ENCODE peak calls at places on chromosomes 3 and 15, in seven cellular contexts. X, E, N, Z, Q, A and C are unnamed samples.
A peak's percentile ranks its signal among the peaks of the same experiment; 100 is the strongest.

GRCh38 chr15:47397587-47397986 is 319.7 kb upstream of the SEMA6D start:
- DNase-seq in X (no peak), E (no peak), N (no peak), Z (no peak), Q (no peak), A (no peak), C (no peak)

GRCh38 chr15:83200589-83200988 is 7.0 kb downstream of the HDGFL3 start:
- DNase-seq in X (peak; percentile 22), E (no peak), N (no peak), Z (no peak), Q (no peak), A (no peak), C (no peak)

GRCh38 chr15:94943863-94944262 is 712.5 kb downstream of the MCTP2 start:
- DNase-seq in X (no peak), E (no peak), N (no peak), Z (no peak), Q (no peak), A (no peak), C (no peak)

GRCh38 chr15:27454281-27455060 is 483.5 kb downstream of the GABRG3 start:
- DNase-seq in X (peak; percentile 85), E (no peak), N (peak; percentile 7), Z (no peak), Q (no peak), A (no peak), C (no peak)

GRCh38 chr15:84142888-84143337 is 92.7 kb upstream of the GOLGA6L4 start:
- DNase-seq in X (peak; percentile 83), E (no peak), N (peak; percentile 39), Z (peak; percentile 84), Q (no peak), A (peak; percentile 75), C (peak; percentile 84)

GRCh38 chr3:164208846-164209245 is 869.5 kb downstream of the SI start:
- DNase-seq in X (no peak), E (no peak), N (no peak), Z (no peak), Q (no peak), A (no peak), C (no peak)

GRCh38 chr3:62119139-62119538 is 254.2 kb downstream of the FEZF2 start:
- DNase-seq in X (no peak), E (peak; percentile 75), N (no peak), Z (no peak), Q (no peak), A (no peak), C (peak; percentile 90)

GRCh38 chr3:48739955-48740823 is 23.2 kb upstream of the IP6K2 start:
- DNase-seq in X (peak; percentile 91), E (peak; percentile 92), N (no peak), Z (peak; percentile 89), Q (peak; percentile 91), A (peak; percentile 80), C (peak; percentile 94)

GRCh38 chr15:31396881-31397560 is 70.4 kb downstream of the KLF13 start:
- DNase-seq in X (peak; percentile 92), E (peak; percentile 97), N (no peak), Z (peak; percentile 84), Q (peak; percentile 90), A (peak; percentile 91), C (peak; percentile 94)

GRCh38 chr15:38885477-38885952 is 320.9 kb upstream of the RASGRP1 start:
- DNase-seq in X (peak; percentile 58), E (no peak), N (no peak), Z (peak; percentile 33), Q (no peak), A (no peak), C (no peak)

GRCh38 chr15:39444729-39445470 is 136.0 kb upstream of the THBS1 start:
- DNase-seq in X (no peak), E (no peak), N (no peak), Z (no peak), Q (no peak), A (no peak), C (no peak)

GRCh38 chr3:116614795-116615362 is 94.7 kb upstream of the TUSC7 start:
- DNase-seq in X (peak; percentile 26), E (no peak), N (no peak), Z (no peak), Q (no peak), A (no peak), C (no peak)

GRCh38 chr3:8529197-8529637 is 27.6 kb downstream of the LMCD1 start:
- DNase-seq in X (peak; percentile 40), E (no peak), N (peak; percentile 20), Z (peak; percentile 70), Q (no peak), A (no peak), C (peak; percentile 53)

GRCh38 chr15:57591822-57592367 is at the start of gene MYZAP:
- DNase-seq in X (peak; percentile 68), E (peak; percentile 71), N (no peak), Z (peak; percentile 32), Q (peak; percentile 86), A (peak; percentile 61), C (peak; percentile 28)

GRCh38 chr3:73685061-73685460 is 60.3 kb upstream of the PDZRN3 start:
- DNase-seq in X (no peak), E (no peak), N (no peak), Z (no peak), Q (no peak), A (no peak), C (no peak)

GRCh38 chr15:61227269-61228024 is 1.7 kb downstream of the RORA start:
- DNase-seq in X (peak; percentile 80), E (peak; percentile 61), N (no peak), Z (peak; percentile 26), Q (no peak), A (peak; percentile 32), C (no peak)

GRCh38 chr3:108334698-108335097 is 38.4 kb downstream of the HHLA2 start:
- DNase-seq in X (peak; percentile 35), E (no peak), N (no peak), Z (no peak), Q (no peak), A (no peak), C (no peak)

GRCh38 chr15:79212589-79213139 is 69.9 kb upstream of the ANKRD34C start:
- DNase-seq in X (no peak), E (no peak), N (no peak), Z (no peak), Q (no peak), A (no peak), C (no peak)

GRCh38 chr3:100169186-100169585 is 54.9 kb upstream of the FILIP1L start:
- DNase-seq in X (no peak), E (no peak), N (no peak), Z (peak; percentile 35), Q (no peak), A (no peak), C (no peak)

GRCh38 chr15:79310612-79310984 is 314 bp upstream of the TMED3 start:
- DNase-seq in X (peak; percentile 50), E (no peak), N (no peak), Z (no peak), Q (no peak), A (no peak), C (no peak)

GRCh38 chr15:31974855-31975421 is 55.4 kb upstream of the CHRNA7 start:
- DNase-seq in X (peak; percentile 50), E (no peak), N (no peak), Z (no peak), Q (no peak), A (no peak), C (no peak)

GRCh38 chr15:56732881-56733130 is 503 bp downstream of the ZNF280D start:
- DNase-seq in X (no peak), E (peak; percentile 76), N (no peak), Z (peak; percentile 68), Q (no peak), A (no peak), C (peak; percentile 56)

GRCh38 chr3:133136114-133137041 is 98.2 kb downstream of the TMEM108 start:
- DNase-seq in X (peak; percentile 10), E (no peak), N (no peak), Z (no peak), Q (no peak), A (no peak), C (no peak)

GRCh38 chr3:169186596-169186995 is 476.9 kb downstream of the MECOM start:
- DNase-seq in X (no peak), E (no peak), N (no peak), Z (no peak), Q (no peak), A (no peak), C (no peak)
- H3K27me3 ChIP-seq in X (peaks cover 24% of the 10 kb centered on the region), E (no peaks in the 10 kb centered on the region), N (no peaks in the 10 kb centered on the region), Z (no peaks in the 10 kb centered on the region), Q (no peaks in the 10 kb centered on the region), A (no peaks in the 10 kb centered on the region), C (no peaks in the 10 kb centered on the region)

GRCh38 chr15:89430530-89431341 is 65.6 kb downstream of the RHCG start:
- DNase-seq in X (peak; percentile 81), E (peak; percentile 87), N (peak; percentile 6), Z (peak; percentile 82), Q (peak; percentile 95), A (peak; percentile 87), C (peak; percentile 76)
- H3K27me3 ChIP-seq in X (peaks cover 36% of the 10 kb centered on the region), E (peaks cover 56% of the 10 kb centered on the region), N (peaks cover 42% of the 10 kb centered on the region), Z (no peaks in the 10 kb centered on the region), Q (no peaks in the 10 kb centered on the region), A (no peaks in the 10 kb centered on the region), C (peaks cover 40% of the 10 kb centered on the region)

GRCh38 chr15:42085721-42086120 is 8.6 kb downstream of the PLA2G4D start:
- DNase-seq in X (no peak), E (no peak), N (no peak), Z (no peak), Q (no peak), A (no peak), C (no peak)
- H3K27me3 ChIP-seq in X (peaks cover 43% of the 10 kb centered on the region), E (peaks cover 6% of the 10 kb centered on the region), N (peaks cover 61% of the 10 kb centered on the region), Z (no peaks in the 10 kb centered on the region), Q (peaks cover 10% of the 10 kb centered on the region), A (no peaks in the 10 kb centered on the region), C (no peaks in the 10 kb centered on the region)

GRCh38 chr3:147356909-147357733 is 49.2 kb downstream of the ZIC4 start:
- DNase-seq in X (peak; percentile 52), E (no peak), N (no peak), Z (no peak), Q (no peak), A (no peak), C (no peak)

GRCh38 chr3:147358144-147358992 is 48.0 kb downstream of the ZIC4 start:
- DNase-seq in X (no peak), E (no peak), N (no peak), Z (no peak), Q (no peak), A (no peak), C (no peak)

GRCh38 chr3:147356145-147356908 is 50.0 kb downstream of the ZIC4 start:
- DNase-seq in X (no peak), E (no peak), N (no peak), Z (no peak), Q (no peak), A (no peak), C (no peak)

GRCh38 chr3:147354621-147355020 is 51.7 kb downstream of the ZIC4 start:
- DNase-seq in X (no peak), E (no peak), N (no peak), Z (no peak), Q (no peak), A (no peak), C (no peak)

DNA sequence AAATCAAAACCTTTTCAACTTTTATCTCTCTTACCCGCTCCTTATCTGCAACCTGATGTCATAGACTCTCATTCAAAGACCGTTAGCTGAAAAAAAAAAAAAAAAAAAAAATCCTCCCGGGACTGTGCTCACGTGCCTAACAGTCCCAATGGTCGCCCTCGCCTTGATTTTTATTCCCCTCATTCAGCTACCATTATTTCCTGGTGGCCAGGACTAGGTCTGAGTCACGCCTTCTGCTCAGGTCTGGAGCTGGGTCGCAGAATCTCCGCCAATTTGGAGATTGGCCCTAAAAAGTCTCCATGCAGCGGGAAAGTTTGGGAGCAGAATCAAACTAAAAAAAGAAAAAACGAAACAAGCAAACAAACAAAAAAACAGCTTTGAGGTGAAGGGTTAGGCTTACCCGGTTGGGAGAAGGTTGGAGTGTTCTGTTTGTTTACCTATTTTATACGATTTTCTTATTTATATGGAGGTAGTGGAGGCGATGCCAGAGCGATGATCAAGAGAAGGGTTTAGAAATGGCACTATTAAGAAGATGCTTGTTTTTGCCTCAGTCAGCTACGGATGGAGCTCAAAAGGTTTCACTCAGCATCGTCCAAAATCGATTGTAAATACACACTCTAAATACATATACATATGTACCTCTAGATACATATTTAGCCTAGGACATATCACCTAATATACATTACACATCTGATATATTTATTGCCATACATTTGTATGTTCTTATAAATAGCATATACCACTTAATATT is 51.1 kb downstream of the ZIC4 start:
- DNase-seq in X (no peak), E (no peak), N (no peak), Z (no peak), Q (no peak), A (no peak), C (no peak)
- H3K27me3 ChIP-seq in X (peaks cover 67% of the 10 kb centered on the region), E (peaks cover 85% of the 10 kb centered on the region), N (peaks cover 62% of the 10 kb centered on the region), Z (no peaks in the 10 kb centered on the region), Q (peaks cover 37% of the 10 kb centered on the region), A (peaks cover 14% of the 10 kb centered on the region), C (no peaks in the 10 kb centered on the region)